ENCODE peak calls at places on chromosomes 16 and 17, in seven cellular contexts. J, L, U, T, K, G and R are unnamed samples.
A peak's percentile ranks its signal among the peaks of the same experiment; 100 is the strongest.

GRCh38 chr17:7576432-7576937 is 3.0 kb upstream of the CD68 start:
- DNase-seq in U (no peak), K (no peak), L (no peak), J (no peak), T (no peak), G (no peak), R (no peak)

GRCh38 chr17:32596666-32597065 is 109.9 kb downstream of the CDK5R1 start:
- DNase-seq in L (no peak), G (no peak), T (no peak), K (no peak), J (no peak), U (no peak), R (no peak)

GRCh38 chr17:82033359-82034085 is 2.0 kb downstream of the RAC3 start:
- DNase-seq in G (no peak), K (no peak), L (no peak), J (no peak), U (no peak), T (no peak), R (no peak)

GRCh38 chr17:43812396-43813265 is 20.3 kb downstream of the MPP3 start:
- DNase-seq in G (no peak), U (no peak), K (no peak), J (no peak), T (no peak), L (no peak), R (no peak)

GRCh38 chr17:79707931-79708891 is 22.5 kb upstream of the ENPP7 start:
- DNase-seq in J (peak; percentile 35), L (peak; percentile 77), G (peak; percentile 47), K (no peak), U (peak; percentile 31), T (peak; percentile 65), R (peak; percentile 66)

GRCh38 chr16:89924298-89924924 is 1.3 kb downstream of the TUBB3 start:
- DNase-seq in L (peak; percentile 53), K (no peak), J (no peak), G (peak; percentile 68), T (peak; percentile 94), U (no peak), R (peak; percentile 44)

GRCh38 chr16:4460936-4461249 is 13.5 kb downstream of the NMRAL1 start:
- DNase-seq in L (no peak), U (no peak), K (no peak), G (no peak), J (no peak), T (no peak), R (no peak)

GRCh38 chr16:86725401-86725800 is 147.1 kb downstream of the FOXL1 start:
- DNase-seq in L (no peak), U (no peak), G (peak; percentile 62), J (no peak), T (no peak), K (no peak), R (no peak)

GRCh38 chr17:1208966-1209365 is 29.2 kb upstream of the ABR start:
- DNase-seq in U (no peak), L (no peak), G (no peak), K (no peak), T (no peak), J (no peak), R (no peak)

GRCh38 chr16:27671410-27671809 is 121.5 kb downstream of the KATNIP start:
- DNase-seq in K (no peak), U (no peak), G (no peak), J (no peak), L (no peak), T (no peak), R (no peak)

GRCh38 chr17:1399366-1399678 is 700 bp downstream of the YWHAE start:
- DNase-seq in K (peak; percentile 70), L (no peak), T (no peak), U (no peak), G (no peak), J (no peak), R (peak; percentile 56)

GRCh38 chr16:71927383-71927782 is 32.1 kb downstream of the IST1 start:
- DNase-seq in T (no peak), J (peak; percentile 86), L (peak; percentile 53), G (peak; percentile 87), K (no peak), U (no peak), R (no peak)

GRCh38 chr17:72258711-72259110 is 137.9 kb downstream of the SOX9 start:
- DNase-seq in K (no peak), U (no peak), T (no peak), L (no peak), G (no peak), J (no peak), R (no peak)

DNA sequence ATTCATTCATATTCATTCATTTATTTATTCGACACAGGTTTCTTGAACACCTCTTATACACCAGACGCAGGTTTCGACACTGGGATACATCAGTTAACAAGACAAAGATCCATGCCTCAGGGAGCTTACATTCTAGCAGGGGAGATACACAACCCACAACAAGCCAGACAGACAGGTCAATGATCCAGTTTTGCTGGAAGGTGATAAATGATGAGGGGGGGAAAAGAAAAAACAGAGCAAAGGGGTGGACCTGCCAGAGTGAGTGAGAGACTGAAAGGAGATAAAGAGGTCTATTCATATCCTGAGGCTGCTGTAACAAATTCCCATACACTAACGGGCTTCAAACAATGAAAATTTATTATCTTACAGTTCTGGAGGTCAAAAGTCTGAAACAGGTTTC is 81.7 kb downstream of the GAS7 start:
- DNase-seq in L (no peak), K (no peak), J (no peak), T (no peak), U (no peak), G (no peak), R (no peak)
- H3K4me1 ChIP-seq in L (peaks cover 22% of the 10 kb centered on the region), K (peaks cover 72% of the 10 kb centered on the region), J (peaks cover 20% of the 10 kb centered on the region), T (no peaks in the 10 kb centered on the region), U (no peaks in the 10 kb centered on the region), G (peaks cover 14% of the 10 kb centered on the region), R (peaks cover 9% of the 10 kb centered on the region)

GRCh38 chr16:73019456-73020362 is 28.2 kb downstream of the ZFHX3 start:
- DNase-seq in K (no peak), J (no peak), T (no peak), G (peak; percentile 82), U (no peak), L (no peak), R (no peak)
- H3K4me1 ChIP-seq in K (peaks cover 48% of the 10 kb centered on the region), J (peaks cover 9% of the 10 kb centered on the region), T (peaks cover 20% of the 10 kb centered on the region), G (peaks cover 25% of the 10 kb centered on the region), U (no peaks in the 10 kb centered on the region), L (peaks cover 10% of the 10 kb centered on the region), R (no peaks in the 10 kb centered on the region)

GRCh38 chr17:63701477-63702222 is 1.7 kb upstream of the LIMD2 start:
- DNase-seq in T (no peak), G (no peak), U (peak; percentile 66), J (no peak), L (no peak), K (peak; percentile 81), R (peak; percentile 39)
- H3K4me1 ChIP-seq in T (peaks cover 2% of the 10 kb centered on the region), G (no peaks in the 10 kb centered on the region), U (peaks cover 81% of the 10 kb centered on the region), J (no peaks in the 10 kb centered on the region), L (peaks cover 7% of the 10 kb centered on the region), K (peaks cover 43% of the 10 kb centered on the region), R (peaks cover 45% of the 10 kb centered on the region)

GRCh38 chr17:50177983-50178834 is 12.4 kb downstream of the SGCA start:
- DNase-seq in G (peak; percentile 97), K (peak; percentile 83), L (peak; percentile 87), U (no peak), T (no peak), J (peak; percentile 86), R (peak; percentile 35)
- H3K4me1 ChIP-seq in G (peaks cover 25% of the 10 kb centered on the region), K (peaks cover 21% of the 10 kb centered on the region), L (peaks cover 26% of the 10 kb centered on the region), U (no peaks in the 10 kb centered on the region), T (peaks cover 25% of the 10 kb centered on the region), J (peaks cover 9% of the 10 kb centered on the region), R (peaks cover 4% of the 10 kb centered on the region)

GRCh38 chr17:37718383-37719048 is 26.3 kb downstream of the HNF1B start:
- DNase-seq in L (no peak), J (no peak), U (no peak), K (no peak), G (no peak), T (no peak), R (no peak)
- H3K4me1 ChIP-seq in L (no peaks in the 10 kb centered on the region), J (no peaks in the 10 kb centered on the region), U (no peaks in the 10 kb centered on the region), K (peaks cover 9% of the 10 kb centered on the region), G (peaks cover 3% of the 10 kb centered on the region), T (no peaks in the 10 kb centered on the region), R (no peaks in the 10 kb centered on the region)

GRCh38 chr17:66547170-66547865 is 244.9 kb downstream of the PRKCA start:
- DNase-seq in U (no peak), G (no peak), L (no peak), K (no peak), J (no peak), T (no peak), R (no peak)
- H3K4me1 ChIP-seq in U (peaks cover 19% of the 10 kb centered on the region), G (peaks cover 40% of the 10 kb centered on the region), L (peaks cover 17% of the 10 kb centered on the region), K (peaks cover 22% of the 10 kb centered on the region), J (no peaks in the 10 kb centered on the region), T (peaks cover 6% of the 10 kb centered on the region), R (peaks cover 23% of the 10 kb centered on the region)